ENCODE peak calls at places on chromosome 18, in six cellular contexts. F is erythroblast; L is hypothalamus; C is IMR-90; M is stimulated activated CD8-positive, alpha-beta memory T cell treated with anti-CD3 and anti-CD28 coated beads, Interleukin-12 subunit alpha, Interleukin-12 subunit beta, amount 100 ng/mL, for 1 hour; B is HTR-8/SVneo. G is an unnamed sample.

GRCh38 chr18:62683935-62684334 is 31.4 kb upstream of the PHLPP1 start:
- DNase-seq in L (no peak), F (no peak), M (no peak), B (no peak), C (no peak), G (no peak)

GRCh38 chr18:2573408-2573807 is 2.1 kb downstream of the NDC80 start:
- DNase-seq in F (peak), C (no peak), L (no peak), M (no peak), B (no peak), G (no peak)

GRCh38 chr18:66159451-66159850 is 408.6 kb downstream of the CDH7 start:
- DNase-seq in F (no peak), M (no peak), L (no peak), B (no peak), C (no peak), G (no peak)

GRCh38 chr18:62732631-62733030 is 17.3 kb downstream of the PHLPP1 start:
- DNase-seq in L (no peak), C (no peak), F (no peak), B (no peak), M (no peak), G (no peak)

GRCh38 chr18:13463526-13463925 is 245.0 kb downstream of the LDLRAD4 start:
- DNase-seq in L (no peak), C (no peak), B (no peak), M (no peak), F (no peak), G (no peak)

GRCh38 chr18:29459986-29460385 is 1283.1 kb upstream of the CDH2 start:
- DNase-seq in M (no peak), L (no peak), B (no peak), C (no peak), F (no peak), G (no peak)

GRCh38 chr18:10230072-10230471 is 224.4 kb upstream of the APCDD1 start:
- DNase-seq in B (peak), L (no peak), F (peak), M (no peak), C (peak), G (no peak)

GRCh38 chr18:63994783-63995399 is 25.0 kb downstream of the SERPINB8 start:
- DNase-seq in C (peak), L (no peak), F (peak), M (peak), B (peak), G (peak)

GRCh38 chr18:55731594-55732042 is 143.6 kb upstream of the TCF4 start:
- DNase-seq in B (no peak), M (no peak), L (no peak), C (peak), F (peak), G (no peak)

GRCh38 chr18:58991127-58991798 is 126.6 kb downstream of the ZNF532 start:
- DNase-seq in M (no peak), C (peak), F (no peak), L (no peak), B (no peak), G (peak)

GRCh38 chr18:6842081-6842480 is 112.6 kb downstream of the ARHGAP28 start:
- DNase-seq in M (no peak), L (no peak), B (no peak), F (no peak), C (no peak), G (no peak)

GRCh38 chr18:64851796-64852195 is 702.9 kb upstream of the LINC00305 start:
- DNase-seq in L (no peak), M (no peak), C (no peak), B (no peak), F (no peak), G (no peak)

GRCh38 chr18:12044591-12044990 is 49.1 kb upstream of the ANKRD62 start:
- DNase-seq in C (no peak), F (no peak), M (no peak), B (no peak), L (no peak), G (no peak)

GRCh38 chr18:78873916-78874505 is 105.6 kb upstream of the SALL3 start:
- DNase-seq in M (no peak), F (no peak), B (no peak), C (peak), L (no peak), G (no peak)

GRCh38 chr18:79950440-79951341 is 762 bp downstream of the SLC66A2 start:
- DNase-seq in M (no peak), B (no peak), F (peak), L (no peak), C (peak), G (peak)

GRCh38 chr18:32326450-32327309 is 136.8 kb downstream of the MEP1B start:
- DNase-seq in B (no peak), M (no peak), C (peak), F (no peak), L (no peak), G (no peak)

GRCh38 chr18:2222270-2223185 is 348.8 kb downstream of the METTL4 start:
- DNase-seq in B (no peak), C (no peak), M (no peak), F (no peak), L (no peak), G (no peak)

GRCh38 chr18:79434611-79435010 is 38.9 kb downstream of the NFATC1 start:
- DNase-seq in C (no peak), M (no peak), F (no peak), L (no peak), B (no peak), G (no peak)

GRCh38 chr18:41967680-41968079 is 12.6 kb downstream of the PIK3C3 start:
- DNase-seq in F (no peak), L (no peak), M (no peak), C (no peak), B (no peak), G (no peak)

GRCh38 chr18:48296581-48296980 is 112.6 kb downstream of the ZBTB7C start:
- DNase-seq in C (no peak), M (no peak), L (no peak), F (no peak), B (no peak), G (no peak)

GRCh38 chr18:37714621-37715020 is 149.0 kb upstream of the CELF4 start:
- DNase-seq in L (no peak), C (no peak), F (no peak), M (no peak), B (no peak), G (no peak)

GRCh38 chr18:27996792-27997191 is 180.1 kb downstream of the CDH2 start:
- DNase-seq in B (no peak), C (peak), L (no peak), M (no peak), F (no peak), G (no peak)

GRCh38 chr18:25350561-25351201 is 1.3 kb downstream of the ZNF521 start:
- DNase-seq in C (peak), B (no peak), F (peak), M (no peak), L (peak), G (peak)

GRCh38 chr18:11368020-11368419 is 218.7 kb upstream of the PIEZO2 start:
- DNase-seq in B (no peak), F (no peak), L (no peak), M (no peak), C (peak), G (no peak)

GRCh38 chr18:32545631-32546030 is 74.9 kb upstream of the GAREM1 start:
- DNase-seq in F (no peak), C (no peak), L (no peak), M (no peak), B (no peak), G (no peak)

GRCh38 chr18:21386523-21387240 is 144.7 kb downstream of the GREB1L start:
- DNase-seq in L (no peak), F (no peak), B (no peak), C (no peak), M (no peak), G (no peak)

GRCh38 chr18:38010971-38011370 is 445.4 kb upstream of the CELF4 start:
- DNase-seq in B (no peak), F (no peak), L (no peak), M (no peak), C (no peak), G (no peak)

GRCh38 chr18:46899274-46899948 is 17.9 kb downstream of the PIAS2 start:
- DNase-seq in B (no peak), M (no peak), L (no peak), C (peak), F (no peak), G (peak)

GRCh38 chr18:59446012-59446411 is 86.9 kb upstream of the LMAN1 start:
- DNase-seq in F (no peak), L (no peak), C (peak), M (no peak), B (peak), G (no peak)

GRCh38 chr18:77080283-77080682 is 52.3 kb downstream of the MBP start:
- DNase-seq in M (no peak), F (no peak), C (no peak), L (no peak), B (no peak), G (peak)

GRCh38 chr18:68839701-68840100 is 41.8 kb downstream of the CCDC102B start:
- DNase-seq in C (no peak), B (no peak), L (no peak), M (no peak), F (no peak), G (no peak)

GRCh38 chr18:9851511-9851910 is 34.3 kb upstream of the TXNDC2 start:
- DNase-seq in M (no peak), L (no peak), C (no peak), B (no peak), F (no peak), G (no peak)

G was measured in GM13977.